ENCODE peak calls at places on chromosome 3, in four cellular contexts. G, U, D and Q are unnamed samples.

GRCh38 chr3:36906504-36907149 is 38.2 kb downstream of the TRANK1 start:
- DNase-seq in D (no peak), U (no peak), G (no peak), Q (no peak)

GRCh38 chr3:13518516-13519351 is 30.2 kb upstream of the FBLN2 start:
- DNase-seq in G (peak), U (no peak), D (no peak), Q (peak)

GRCh38 chr3:45084820-45085816 is 59.0 kb downstream of the CLEC3B start:
- DNase-seq in G (no peak), D (no peak), U (no peak), Q (no peak)

GRCh38 chr3:125150525-125151436 is 61.8 kb downstream of the SLC12A8 start:
- DNase-seq in G (no peak), U (peak), D (no peak), Q (no peak)

GRCh38 chr3:36729204-36730056 is 34.9 kb downstream of the DCLK3 start:
- DNase-seq in G (no peak), D (no peak), U (peak), Q (no peak)

GRCh38 chr3:160720123-160720746 is 35.8 kb upstream of the PPM1L start:
- DNase-seq in U (peak), D (no peak), G (no peak), Q (no peak)

GRCh38 chr3:51544011-51544775 is 5.7 kb downstream of the RAD54L2 start:
- DNase-seq in U (no peak), G (no peak), D (no peak), Q (no peak)

GRCh38 chr3:171829841-171830559 is 13.1 kb upstream of the TMEM212 start:
- DNase-seq in D (peak), U (peak), G (peak), Q (no peak)

GRCh38 chr3:54897028-54897711 is 30.7 kb downstream of the LRTM1 start:
- DNase-seq in D (no peak), G (no peak), U (no peak), Q (no peak)

GRCh38 chr3:46710229-46710628 is 7.4 kb downstream of the PRSS50 start:
- DNase-seq in U (no peak), D (no peak), G (no peak), Q (peak)

GRCh38 chr3:175713263-175713662 is 854.1 kb downstream of the NAALADL2 start:
- DNase-seq in U (no peak), D (no peak), G (no peak), Q (no peak)

GRCh38 chr3:8443829-8444791 is 57.5 kb upstream of the LMCD1 start:
- DNase-seq in U (peak), D (peak), G (peak), Q (peak)

GRCh38 chr3:154886437-154886836 is 193.7 kb upstream of the MME start:
- DNase-seq in D (no peak), G (no peak), U (no peak), Q (no peak)

GRCh38 chr3:31848921-31849320 is 132.1 kb downstream of the OSBPL10 start:
- DNase-seq in G (no peak), D (no peak), U (no peak), Q (no peak)

GRCh38 chr3:135238201-135238600 is 443.1 kb downstream of the EPHB1 start:
- DNase-seq in U (no peak), G (no peak), D (no peak), Q (no peak)

GRCh38 chr3:188915137-188915536 is 256.6 kb upstream of the TPRG1 start:
- DNase-seq in D (no peak), G (no peak), U (peak), Q (no peak)

GRCh38 chr3:32818431-32819085 is 761 bp downstream of the TRIM71 start:
- DNase-seq in D (peak), G (no peak), U (no peak), Q (peak)

GRCh38 chr3:69324362-69325025 is 61.4 kb downstream of the FRMD4B start:
- DNase-seq in U (peak), D (no peak), G (no peak), Q (no peak)

GRCh38 chr3:46673151-46674030 is 20.1 kb downstream of the ALS2CL start:
- DNase-seq in U (no peak), D (no peak), G (no peak), Q (no peak)

GRCh38 chr3:155182467-155182866 is 102.3 kb downstream of the MME start:
- DNase-seq in G (no peak), D (no peak), U (no peak), Q (no peak)

GRCh38 chr3:161413127-161413854 is 42.0 kb upstream of the SPTSSB start:
- DNase-seq in G (peak), D (no peak), U (no peak), Q (peak)

GRCh38 chr3:3802021-3802420 is 2.8 kb downstream of the LRRN1 start:
- DNase-seq in G (no peak), U (no peak), D (no peak), Q (no peak)

GRCh38 chr3:129343643-129344360 is 65.1 kb downstream of the HMCES start:
- DNase-seq in U (no peak), D (no peak), G (peak), Q (no peak)

GRCh38 chr3:177753498-177754155 is 556.3 kb upstream of the TBL1XR1 start:
- DNase-seq in D (no peak), G (no peak), U (no peak), Q (no peak)

GRCh38 chr3:48130321-48130881 is 57.8 kb downstream of the CDC25A start:
- DNase-seq in G (peak), U (no peak), D (peak), Q (peak)

GRCh38 chr3:11558002-11558401 is 85.7 kb downstream of the VGLL4 start:
- DNase-seq in G (no peak), D (no peak), U (no peak), Q (peak)

GRCh38 chr3:19662516-19662915 is 271.5 kb downstream of the EFHB start:
- DNase-seq in D (no peak), G (no peak), U (no peak), Q (no peak)

GRCh38 chr3:37779289-37780152 is 82.2 kb upstream of the CTDSPL start:
- DNase-seq in D (no peak), U (peak), G (peak), Q (no peak)

GRCh38 chr3:115720988-115721387 is 97.7 kb downstream of the GAP43 start:
- DNase-seq in G (no peak), D (no peak), U (no peak), Q (no peak)